ENCODE peak calls at places on chromosomes 11 and 22, in six cellular contexts. L is cardiac fibroblast; E is AG10803; Y is colonic mucosa; Z is CD8-positive, alpha-beta T cell; Q is endodermal cell. C is an unnamed sample.

GRCh38 chr11:56994532-56994931 is 5.8 kb downstream of the OR5AK2 start:
- DNase-seq in L (no peak), E (no peak), Y (no peak), Z (no peak), Q (no peak), C (no peak)

GRCh38 chr11:92225206-92225562 is 566 bp downstream of the FAT3 start:
- DNase-seq in L (no peak), E (no peak), Y (no peak), Z (no peak), Q (peak), C (no peak)

GRCh38 chr11:47499614-47500013 is 50.7 kb upstream of the RAPSN start:
- DNase-seq in L (no peak), E (no peak), Y (no peak), Z (no peak), Q (no peak), C (no peak)

GRCh38 chr11:68271781-68272608 is at the start of gene C11orf24:
- DNase-seq in L (peak), E (peak), Y (peak), Z (peak), Q (peak), C (peak)

GRCh38 chr11:70913715-70914231 is 338.6 kb downstream of the SHANK2 start:
- DNase-seq in L (no peak), E (no peak), Y (peak), Z (no peak), Q (peak), C (no peak)

GRCh38 chr11:6693342-6694228 is 10.4 kb upstream of the MRPL17 start:
- DNase-seq in L (peak), E (peak), Y (peak), Z (peak), Q (no peak), C (no peak)

GRCh38 chr11:33777906-33778305 is 3.6 kb upstream of the FBXO3 start:
- DNase-seq in L (no peak), E (no peak), Y (no peak), Z (no peak), Q (peak), C (no peak)

GRCh38 chr22:37740455-37741311 is 43.8 kb downstream of the TRIOBP start:
- DNase-seq in L (no peak), E (no peak), Y (peak), Z (peak), Q (no peak), C (no peak)

GRCh38 chr11:43852057-43852636 is 28.5 kb upstream of the ALKBH3 start:
- DNase-seq in L (peak), E (peak), Y (peak), Z (peak), Q (peak), C (peak)

GRCh38 chr11:57547854-57548377 is 10.5 kb downstream of the SMTNL1 start:
- DNase-seq in L (no peak), E (no peak), Y (no peak), Z (peak), Q (peak), C (no peak)

GRCh38 chr11:74696932-74697687 is 34.1 kb downstream of the CHRDL2 start:
- DNase-seq in L (peak), E (peak), Y (peak), Z (no peak), Q (peak), C (no peak)
- H3K4me3 ChIP-seq in L (no peak), E (peak), Y (no peak), Z (no peak), Q (no peak), C (no peak)

DNA sequence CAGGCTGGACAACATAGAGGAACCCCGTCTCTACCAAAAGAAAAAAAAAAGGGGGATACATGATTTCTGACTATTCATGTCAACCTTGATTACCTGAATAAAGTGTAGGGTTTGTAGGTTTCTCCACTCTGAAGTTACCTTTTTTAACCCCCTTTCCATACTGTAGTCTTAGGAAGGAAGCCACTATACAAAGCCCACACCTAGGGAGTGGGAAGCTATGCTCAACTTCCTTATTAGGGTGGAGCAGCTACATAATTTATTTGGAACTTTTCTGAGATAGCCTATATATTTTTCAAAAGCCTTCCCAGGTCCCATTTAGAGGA is 579 bp upstream of the ATP6V1E1 start:
- DNase-seq in L (no peak), E (no peak), Y (no peak), Z (no peak), Q (no peak), C (no peak)
- H3K4me3 ChIP-seq in L (peak), E (peak), Y (peak), Z (peak), Q (peak), C (peak)

DNA sequence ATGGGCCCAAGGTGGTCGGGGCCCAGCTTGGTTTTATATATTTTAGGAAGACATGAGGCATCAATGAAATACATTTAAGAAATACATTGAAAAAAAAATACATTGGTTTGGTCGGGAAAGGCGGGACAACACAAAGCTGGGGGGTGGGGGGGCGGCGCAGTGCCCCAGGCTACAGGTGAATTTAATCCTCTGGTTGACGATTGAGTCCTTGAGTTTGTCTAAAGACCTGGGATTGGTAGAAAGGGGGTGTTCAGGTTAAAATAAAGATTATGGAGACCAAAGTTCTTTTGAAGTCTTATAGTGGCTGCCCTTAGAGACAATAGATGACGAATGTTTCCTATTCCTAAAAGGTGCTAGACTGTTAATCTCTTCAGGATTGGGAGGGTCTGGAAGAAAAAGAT is 3.1 kb downstream of the IFITM1 start:
- DNase-seq in L (no peak), E (no peak), Y (no peak), Z (no peak), Q (peak), C (no peak)
- H3K4me3 ChIP-seq in L (no peak), E (no peak), Y (peak), Z (peak), Q (peak), C (no peak)

DNA sequence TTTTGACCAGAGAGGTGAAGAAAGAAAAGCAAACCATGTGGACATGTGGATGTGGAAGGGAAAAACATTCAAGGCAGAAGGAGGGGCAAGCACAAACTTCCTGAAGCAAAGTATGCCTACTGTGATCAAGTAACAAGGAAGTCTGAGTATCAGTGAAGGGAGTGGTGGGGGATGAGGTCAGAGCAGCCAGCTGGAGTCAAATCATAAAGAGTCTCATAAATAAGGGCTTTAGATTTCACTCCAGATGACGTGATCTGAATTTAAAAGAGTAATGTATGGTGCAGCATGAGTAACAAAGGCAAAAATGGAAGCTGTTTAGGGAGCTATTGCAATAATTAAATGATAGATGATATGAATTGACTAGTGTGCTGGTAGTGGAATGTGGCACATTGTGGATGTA is 665.4 kb upstream of the CCDC90B start:
- DNase-seq in L (no peak), E (no peak), Y (peak), Z (no peak), Q (no peak), C (no peak)
- H3K4me3 ChIP-seq in L (no peak), E (no peak), Y (no peak), Z (no peak), Q (no peak), C (no peak)

GRCh38 chr11:794013-794765 is 3.9 kb downstream of the SLC25A22 start:
- DNase-seq in L (no peak), E (no peak), Y (no peak), Z (no peak), Q (no peak), C (no peak)
- H3K4me3 ChIP-seq in L (no peak), E (no peak), Y (no peak), Z (no peak), Q (no peak), C (no peak)

DNA sequence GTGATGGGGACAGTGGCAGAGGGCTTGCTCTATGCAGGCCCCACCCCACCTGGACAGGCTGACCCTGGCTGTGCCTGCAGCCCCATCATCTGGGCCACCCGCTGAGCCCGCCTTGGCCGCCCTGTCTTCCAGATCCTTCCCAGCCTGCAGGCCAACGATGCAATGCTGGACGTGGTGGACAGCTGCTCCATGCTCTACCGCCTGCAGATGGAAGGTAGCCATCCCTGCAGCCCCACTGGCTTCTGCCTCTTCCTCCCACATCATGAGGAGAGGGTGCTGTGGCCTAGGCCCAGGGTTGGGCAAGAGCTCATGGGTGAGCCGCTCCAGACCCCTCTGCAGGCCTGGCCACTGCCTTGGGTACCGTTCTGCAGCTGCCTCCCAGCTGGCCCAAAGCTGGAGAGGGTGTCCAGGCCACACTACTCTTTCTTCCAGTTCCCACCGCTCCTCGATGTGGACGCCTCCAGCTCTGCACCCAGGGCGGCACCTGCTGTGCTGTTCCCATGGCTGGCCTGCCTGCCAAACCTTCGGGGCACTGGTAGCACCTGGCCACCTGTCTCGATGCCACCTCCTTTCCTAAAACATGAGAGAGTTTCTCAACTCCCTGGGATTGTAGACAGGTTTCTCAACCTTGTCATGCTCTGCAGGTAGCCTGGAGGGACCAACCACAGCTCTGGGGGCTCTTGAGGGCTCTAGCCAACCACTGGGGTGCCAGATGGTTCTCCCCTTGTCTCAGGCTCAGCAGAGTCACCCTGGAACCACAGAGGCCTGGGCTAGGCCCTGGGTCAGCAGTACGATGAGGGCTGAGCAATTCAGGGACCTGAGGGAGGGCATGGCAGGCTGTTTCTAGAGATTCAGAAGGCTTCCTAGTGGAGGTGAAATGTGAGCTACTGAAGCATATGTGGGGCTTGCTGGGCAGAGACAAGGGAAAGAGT is 9.5 kb upstream of the GTSE1 start:
- DNase-seq in L (no peak), E (no peak), Y (no peak), Z (no peak), Q (no peak), C (no peak)
- H3K4me3 ChIP-seq in L (no peak), E (no peak), Y (no peak), Z (no peak), Q (no peak), C (no peak)

GRCh38 chr11:3641191-3641590 is 601 bp downstream of the ART5 start:
- DNase-seq in L (no peak), E (no peak), Y (no peak), Z (no peak), Q (no peak), C (no peak)

GRCh38 chr11:3641701-3642070 is at the start of gene ART5:
- DNase-seq in L (no peak), E (no peak), Y (no peak), Z (no peak), Q (no peak), C (no peak)

GRCh38 chr11:3639841-3640240 is 2.0 kb downstream of the ART5 start:
- DNase-seq in L (no peak), E (no peak), Y (no peak), Z (no peak), Q (no peak), C (no peak)

GRCh38 chr11:3644817-3645235 is at the start of gene ART1:
- DNase-seq in L (peak), E (no peak), Y (no peak), Z (no peak), Q (no peak), C (no peak)

GRCh38 chr11:3642071-3642951 is 519 bp upstream of the ART5 start:
- DNase-seq in L (peak), E (peak), Y (peak), Z (peak), Q (peak), C (peak)
- H3K4me3 ChIP-seq in L (peak), E (peak), Y (peak), Z (peak), Q (peak), C (peak)

GRCh38 chr11:55793321-55793720 is 2.0 kb upstream of the OR5D14 start:
- DNase-seq in L (no peak), E (no peak), Y (no peak), Z (no peak), Q (no peak), C (no peak)

GRCh38 chr11:55791606-55792005 is 3.8 kb upstream of the OR5D14 start:
- DNase-seq in L (no peak), E (no peak), Y (no peak), Z (no peak), Q (no peak), C (no peak)

GRCh38 chr11:55795256-55795655 is at the start of gene OR5D14:
- DNase-seq in L (no peak), E (no peak), Y (no peak), Z (no peak), Q (no peak), C (no peak)
- H3K4me3 ChIP-seq in L (no peak), E (no peak), Y (no peak), Z (no peak), Q (peak), C (no peak)

DNA sequence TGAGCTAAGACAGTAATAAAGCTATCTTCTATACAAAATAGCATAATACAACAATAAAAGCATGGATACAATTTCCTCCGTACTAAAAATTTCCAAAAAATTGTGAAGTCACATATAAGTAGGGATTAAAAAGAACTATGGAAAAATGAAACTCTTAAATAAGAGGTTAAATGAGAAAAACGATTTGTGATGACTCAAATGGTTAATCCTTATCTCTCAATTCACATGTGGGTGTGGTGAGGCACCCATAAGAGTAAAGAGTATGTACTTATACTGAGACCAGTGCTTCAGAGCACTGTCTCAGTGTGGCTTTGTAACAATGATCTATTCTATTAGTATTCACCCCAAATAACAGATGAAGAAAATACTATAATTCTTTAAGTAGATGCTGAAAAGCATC is 25.0 kb upstream of the CCDC34 start:
- DNase-seq in L (no peak), E (no peak), Y (no peak), Z (no peak), Q (no peak), C (no peak)
- H3K4me3 ChIP-seq in L (no peak), E (no peak), Y (no peak), Z (no peak), Q (no peak), C (no peak)